ENCODE peak calls at places on chromosomes 12 and 14, in six cellular contexts. One of them, this sample, is unnamed.

GRCh38 chr12:131348226-131349010 is 362.5 kb upstream of the SFSWAP start:
- DNase-seq in astrocyte of the cerebellum: no peak
- DNase-seq in A549: no peak
- DNase-seq in astrocyte of the spinal cord: no peak
- DNase-seq in endothelial cell: no peak
- DNase-seq in gastrocnemius medialis: no peak
- DNase-seq in this sample: no peak

GRCh38 chr14:54148251-54148650 is 191.6 kb upstream of the BMP4 start:
- DNase-seq in gastrocnemius medialis: no peak
- DNase-seq in astrocyte of the spinal cord: no peak
- DNase-seq in A549: no peak
- DNase-seq in astrocyte of the cerebellum: no peak
- DNase-seq in endothelial cell: no peak
- DNase-seq in this sample: no peak

GRCh38 chr12:27422697-27423096 is 23.8 kb upstream of the SMCO2 start:
- DNase-seq in endothelial cell: no peak
- DNase-seq in A549: no peak
- DNase-seq in gastrocnemius medialis: no peak
- DNase-seq in astrocyte of the spinal cord: no peak
- DNase-seq in astrocyte of the cerebellum: no peak
- DNase-seq in this sample: no peak

GRCh38 chr14:72726444-72726843 is 167.5 kb downstream of the DPF3 start:
- DNase-seq in A549: no peak
- DNase-seq in astrocyte of the cerebellum: no peak
- DNase-seq in gastrocnemius medialis: no peak
- DNase-seq in endothelial cell: no peak
- DNase-seq in astrocyte of the spinal cord: no peak
- DNase-seq in this sample: no peak

GRCh38 chr12:43352001-43352400 is 200.0 kb downstream of the ADAMTS20 start:
- DNase-seq in astrocyte of the cerebellum: no peak
- DNase-seq in astrocyte of the spinal cord: no peak
- DNase-seq in endothelial cell: no peak
- DNase-seq in A549: no peak
- DNase-seq in gastrocnemius medialis: no peak
- DNase-seq in this sample: no peak

GRCh38 chr12:57143454-57143853 is 4.0 kb downstream of the LRP1-AS start:
- DNase-seq in gastrocnemius medialis: no peak
- DNase-seq in astrocyte of the spinal cord: no peak
- DNase-seq in endothelial cell: no peak
- DNase-seq in A549: no peak
- DNase-seq in astrocyte of the cerebellum: no peak
- DNase-seq in this sample: no peak

GRCh38 chr14:30553311-30553989 is 5.5 kb upstream of the G2E3 start:
- DNase-seq in A549: no peak
- DNase-seq in gastrocnemius medialis: no peak
- DNase-seq in endothelial cell: no peak
- DNase-seq in astrocyte of the cerebellum: peak; percentile 44
- DNase-seq in astrocyte of the spinal cord: peak; percentile 76
- DNase-seq in this sample: no peak

GRCh38 chr12:103929051-103929908 is 930 bp upstream of the HSP90B1 start:
- DNase-seq in A549: peak; percentile 92
- DNase-seq in astrocyte of the spinal cord: peak; percentile 92
- DNase-seq in gastrocnemius medialis: peak; percentile 85
- DNase-seq in astrocyte of the cerebellum: peak; percentile 81
- DNase-seq in endothelial cell: peak; percentile 76
- DNase-seq in this sample: peak; percentile 78

GRCh38 chr12:119206348-119207075 is 27.8 kb downstream of the HSPB8 start:
- DNase-seq in gastrocnemius medialis: no peak
- DNase-seq in A549: no peak
- DNase-seq in endothelial cell: no peak
- DNase-seq in astrocyte of the cerebellum: no peak
- DNase-seq in astrocyte of the spinal cord: no peak
- DNase-seq in this sample: no peak

GRCh38 chr12:29171421-29172258 is 22.6 kb downstream of the FAR2 start:
- DNase-seq in A549: no peak
- DNase-seq in astrocyte of the spinal cord: no peak
- DNase-seq in gastrocnemius medialis: no peak
- DNase-seq in astrocyte of the cerebellum: no peak
- DNase-seq in endothelial cell: no peak
- DNase-seq in this sample: no peak

GRCh38 chr14:89911018-89911919 is 43.3 kb downstream of the EFCAB11 start:
- DNase-seq in A549: no peak
- DNase-seq in gastrocnemius medialis: no peak
- DNase-seq in astrocyte of the cerebellum: peak; percentile 66
- DNase-seq in astrocyte of the spinal cord: peak; percentile 86
- DNase-seq in endothelial cell: no peak
- DNase-seq in this sample: no peak

GRCh38 chr14:75493580-75494130 is 28.6 kb upstream of the BATF start:
- DNase-seq in A549: no peak
- DNase-seq in astrocyte of the spinal cord: no peak
- DNase-seq in astrocyte of the cerebellum: no peak
- DNase-seq in gastrocnemius medialis: no peak
- DNase-seq in endothelial cell: no peak
- DNase-seq in this sample: no peak

GRCh38 chr12:114512351-114512750 is 106.4 kb upstream of the TBX5 start:
- DNase-seq in astrocyte of the cerebellum: no peak
- DNase-seq in endothelial cell: no peak
- DNase-seq in gastrocnemius medialis: no peak
- DNase-seq in astrocyte of the spinal cord: no peak
- DNase-seq in A549: no peak
- DNase-seq in this sample: no peak

GRCh38 chr12:101854747-101855146 is 22.6 kb upstream of the DRAM1 start:
- DNase-seq in gastrocnemius medialis: no peak
- DNase-seq in A549: no peak
- DNase-seq in astrocyte of the spinal cord: no peak
- DNase-seq in astrocyte of the cerebellum: no peak
- DNase-seq in endothelial cell: no peak
- DNase-seq in this sample: no peak

GRCh38 chr12:5580911-5581488 is 149.1 kb downstream of the NTF3 start:
- DNase-seq in astrocyte of the spinal cord: no peak
- DNase-seq in astrocyte of the cerebellum: no peak
- DNase-seq in gastrocnemius medialis: no peak
- DNase-seq in A549: no peak
- DNase-seq in endothelial cell: no peak
- DNase-seq in this sample: no peak

GRCh38 chr14:54446201-54446693 is 5.1 kb upstream of the CNIH1 start:
- DNase-seq in endothelial cell: no peak
- DNase-seq in astrocyte of the cerebellum: no peak
- DNase-seq in A549: no peak
- DNase-seq in gastrocnemius medialis: no peak
- DNase-seq in astrocyte of the spinal cord: no peak
- DNase-seq in this sample: no peak

GRCh38 chr14:95014036-95014435 is 143.3 kb downstream of the DICER1 start:
- DNase-seq in endothelial cell: no peak
- DNase-seq in astrocyte of the spinal cord: no peak
- DNase-seq in A549: no peak
- DNase-seq in astrocyte of the cerebellum: no peak
- DNase-seq in gastrocnemius medialis: no peak
- DNase-seq in this sample: no peak

GRCh38 chr14:37655418-37655817 is 60.0 kb downstream of the TTC6 start:
- DNase-seq in A549: no peak
- DNase-seq in astrocyte of the cerebellum: no peak
- DNase-seq in endothelial cell: no peak
- DNase-seq in astrocyte of the spinal cord: peak; percentile 43
- DNase-seq in gastrocnemius medialis: no peak
- DNase-seq in this sample: no peak

DNA sequence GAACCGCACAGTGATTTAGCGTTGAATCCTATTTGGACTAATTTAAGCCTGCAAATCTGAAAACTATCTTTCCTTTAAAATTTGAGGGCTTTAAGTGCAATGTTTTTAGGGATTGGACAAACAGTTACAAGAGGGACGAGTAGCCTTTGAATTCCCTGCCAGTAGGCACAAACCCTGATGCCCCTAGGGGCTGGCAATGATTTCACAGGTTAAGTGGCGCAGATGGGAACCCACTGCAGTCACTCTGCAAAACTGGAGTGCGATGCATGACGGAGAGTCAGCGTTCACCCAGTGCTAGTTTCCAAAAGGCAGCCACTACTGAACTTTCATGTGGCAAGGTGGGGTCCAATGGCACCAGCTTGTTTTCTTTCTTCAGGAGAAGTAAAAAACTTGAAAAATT is 99.4 kb upstream of the FRMD6 start:
- DNase-seq in endothelial cell: peak; percentile 11
- DNase-seq in astrocyte of the spinal cord: no peak
- DNase-seq in A549: no peak
- DNase-seq in astrocyte of the cerebellum: no peak
- DNase-seq in gastrocnemius medialis: no peak
- DNase-seq in this sample: no peak
- TF ChIP-seq CTCF in endothelial cell: no peak
- TF ChIP-seq CTCF in astrocyte of the spinal cord: no peak
- TF ChIP-seq CTCF in A549: no peak
- TF ChIP-seq CTCF in astrocyte of the cerebellum: no peak
- TF ChIP-seq CTCF in gastrocnemius medialis: no peak
- TF ChIP-seq CTCF in this sample: no peak

GRCh38 chr12:4421590-4422031 is 24.0 kb downstream of the FGF6 start:
- DNase-seq in gastrocnemius medialis: no peak
- DNase-seq in endothelial cell: peak; percentile 46
- DNase-seq in astrocyte of the cerebellum: peak; percentile 34
- DNase-seq in astrocyte of the spinal cord: peak; percentile 43
- DNase-seq in A549: peak; percentile 57
- DNase-seq in this sample: peak; percentile 84
- TF ChIP-seq CTCF in gastrocnemius medialis: peak; percentile 72
- TF ChIP-seq CTCF in endothelial cell: peak; percentile 86
- TF ChIP-seq CTCF in astrocyte of the cerebellum: peak; percentile 58
- TF ChIP-seq CTCF in astrocyte of the spinal cord: peak; percentile 54
- TF ChIP-seq CTCF in A549: peak; percentile 70
- TF ChIP-seq CTCF in this sample: peak; percentile 25

GRCh38 chr12:122871851-122872785 is 23.8 kb downstream of the VPS37B start:
- DNase-seq in astrocyte of the cerebellum: no peak
- DNase-seq in A549: no peak
- DNase-seq in endothelial cell: no peak
- DNase-seq in astrocyte of the spinal cord: peak; percentile 78
- DNase-seq in gastrocnemius medialis: peak; percentile 39
- DNase-seq in this sample: peak; percentile 68
- TF ChIP-seq CTCF in astrocyte of the cerebellum: no peak
- TF ChIP-seq CTCF in A549: no peak
- TF ChIP-seq CTCF in endothelial cell: no peak
- TF ChIP-seq CTCF in astrocyte of the spinal cord: no peak
- TF ChIP-seq CTCF in gastrocnemius medialis: no peak
- TF ChIP-seq CTCF in this sample: no peak

GRCh38 chr12:80412343-80412953 is 31.6 kb upstream of the PTPRQ start:
- DNase-seq in A549: peak; percentile 19
- DNase-seq in gastrocnemius medialis: no peak
- DNase-seq in astrocyte of the cerebellum: peak; percentile 66
- DNase-seq in astrocyte of the spinal cord: peak; percentile 69
- DNase-seq in endothelial cell: no peak
- DNase-seq in this sample: peak; percentile 39

GRCh38 chr12:80411787-80412186 is 32.2 kb upstream of the PTPRQ start:
- DNase-seq in astrocyte of the spinal cord: no peak
- DNase-seq in A549: no peak
- DNase-seq in astrocyte of the cerebellum: no peak
- DNase-seq in gastrocnemius medialis: no peak
- DNase-seq in endothelial cell: no peak
- DNase-seq in this sample: no peak

GRCh38 chr12:80413462-80413861 is 30.6 kb upstream of the PTPRQ start:
- DNase-seq in astrocyte of the cerebellum: no peak
- DNase-seq in astrocyte of the spinal cord: no peak
- DNase-seq in endothelial cell: no peak
- DNase-seq in gastrocnemius medialis: no peak
- DNase-seq in A549: no peak
- DNase-seq in this sample: no peak
- TF ChIP-seq CTCF in astrocyte of the cerebellum: no peak
- TF ChIP-seq CTCF in astrocyte of the spinal cord: no peak
- TF ChIP-seq CTCF in endothelial cell: no peak
- TF ChIP-seq CTCF in gastrocnemius medialis: no peak
- TF ChIP-seq CTCF in A549: peak; percentile 27
- TF ChIP-seq CTCF in this sample: no peak

DNA sequence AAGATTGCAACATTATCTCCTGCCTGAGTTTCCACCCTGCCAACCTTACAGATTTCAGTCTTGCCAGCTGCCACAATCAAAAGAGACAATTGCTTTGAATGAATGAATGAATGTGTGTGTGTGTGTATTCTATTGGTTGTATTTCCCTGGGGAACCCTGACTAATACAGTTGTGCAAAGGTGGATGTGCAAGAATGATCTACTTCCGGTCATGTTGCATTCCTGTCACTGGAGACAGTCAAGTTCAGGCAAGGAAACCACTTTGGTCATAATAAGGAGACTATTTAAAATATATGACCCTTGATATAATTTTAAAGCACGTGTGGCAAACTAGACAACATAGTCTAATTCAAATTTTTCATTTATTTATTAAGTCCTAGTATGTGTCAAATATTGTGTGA is 13.1 kb downstream of the RERG start:
- DNase-seq in astrocyte of the spinal cord: no peak
- DNase-seq in A549: no peak
- DNase-seq in endothelial cell: no peak
- DNase-seq in gastrocnemius medialis: no peak
- DNase-seq in astrocyte of the cerebellum: no peak
- DNase-seq in this sample: no peak
- TF ChIP-seq CTCF in astrocyte of the spinal cord: peak; percentile 26
- TF ChIP-seq CTCF in A549: peak; percentile 7
- TF ChIP-seq CTCF in endothelial cell: peak; percentile 60
- TF ChIP-seq CTCF in gastrocnemius medialis: no peak
- TF ChIP-seq CTCF in astrocyte of the cerebellum: peak; percentile 26
- TF ChIP-seq CTCF in this sample: no peak

DNA sequence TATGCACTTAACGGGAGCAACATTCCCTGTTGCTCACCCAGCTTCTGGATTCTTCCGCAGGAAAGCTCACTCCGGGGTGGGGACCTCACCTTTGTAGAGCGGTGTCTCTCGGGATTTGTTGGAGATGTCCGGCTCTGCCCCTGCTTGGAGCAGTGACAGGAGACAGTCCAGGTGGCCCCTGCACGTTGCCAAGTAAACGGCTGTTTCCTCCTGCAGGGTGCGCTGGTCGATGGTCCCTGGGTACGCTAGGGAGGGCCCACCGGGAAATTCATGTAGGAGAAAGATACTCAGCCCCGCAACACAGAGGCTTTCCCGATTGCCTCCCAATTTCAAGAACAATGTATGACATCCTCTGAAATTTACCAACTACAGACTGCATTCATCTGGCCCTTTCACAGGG is 23.1 kb downstream of the ASB2 start:
- DNase-seq in astrocyte of the cerebellum: no peak
- DNase-seq in endothelial cell: no peak
- DNase-seq in gastrocnemius medialis: no peak
- DNase-seq in astrocyte of the spinal cord: no peak
- DNase-seq in A549: no peak
- DNase-seq in this sample: no peak
- TF ChIP-seq CTCF in astrocyte of the cerebellum: no peak
- TF ChIP-seq CTCF in endothelial cell: no peak
- TF ChIP-seq CTCF in gastrocnemius medialis: peak; percentile 27
- TF ChIP-seq CTCF in astrocyte of the spinal cord: no peak
- TF ChIP-seq CTCF in A549: no peak
- TF ChIP-seq CTCF in this sample: no peak